ENCODE peak calls at places on chromosome 10, in five cellular contexts. Q, T, F, Y and R are unnamed samples.

GRCh38 chr10:121886997-121887622 is 40.7 kb downstream of the ATE1 start:
- DNase-seq in T (peak), F (peak), Y (peak), Q (peak), R (peak)

GRCh38 chr10:131857156-131858117 is 43.4 kb upstream of the PPP2R2D start:
- DNase-seq in Q (no peak), Y (no peak), T (no peak), F (no peak), R (no peak)

GRCh38 chr10:70773461-70773860 is 11.7 kb downstream of the TBATA start:
- DNase-seq in T (no peak), Y (no peak), Q (no peak), F (no peak), R (no peak)

GRCh38 chr10:69929575-69929974 is 123.1 kb upstream of the MACROH2A2 start:
- DNase-seq in F (no peak), T (no peak), Q (no peak), Y (no peak), R (no peak)

GRCh38 chr10:110003524-110003885 is 4.3 kb upstream of the ADD3 start:
- DNase-seq in Q (no peak), F (no peak), Y (no peak), T (no peak), R (no peak)

GRCh38 chr10:76717141-76717540 is 920.5 kb downstream of the KCNMA1 start:
- DNase-seq in Q (peak), F (no peak), Y (no peak), T (no peak), R (no peak)

GRCh38 chr10:77925795-77926565 is 575 bp downstream of the DLG5 start:
- DNase-seq in F (peak), Y (no peak), T (no peak), Q (no peak), R (peak)

GRCh38 chr10:101932182-101932581 is 88.6 kb upstream of the KCNIP2 start:
- DNase-seq in Q (no peak), Y (no peak), T (no peak), F (no peak), R (no peak)

GRCh38 chr10:114163062-114163861 is 10.7 kb downstream of the CCDC186 start:
- DNase-seq in T (no peak), F (no peak), Y (no peak), Q (no peak), R (no peak)

GRCh38 chr10:78367012-78367411 is 333.3 kb downstream of the RPS24 start:
- DNase-seq in Q (no peak), T (no peak), F (no peak), Y (no peak), R (no peak)

GRCh38 chr10:49759787-49760551 is 2.2 kb downstream of the OGDHL start:
- DNase-seq in T (peak), Y (no peak), Q (no peak), F (no peak), R (no peak)

GRCh38 chr10:6382081-6382480 is 179.3 kb downstream of the PFKFB3 start:
- DNase-seq in Y (no peak), F (no peak), T (no peak), Q (peak), R (no peak)

GRCh38 chr10:8033812-8034665 is 20.4 kb upstream of the GATA3 start:
- DNase-seq in F (peak), T (no peak), Y (no peak), Q (no peak), R (no peak)

GRCh38 chr10:91589015-91589655 is 43.7 kb downstream of the PPP1R3C start:
- DNase-seq in Q (peak), Y (no peak), T (no peak), F (no peak), R (no peak)

GRCh38 chr10:1574719-1575118 is 162.6 kb downstream of the ADARB2 start:
- DNase-seq in T (no peak), Y (no peak), Q (no peak), F (no peak), R (no peak)

GRCh38 chr10:1572519-1573333 is 164.6 kb downstream of the ADARB2 start:
- DNase-seq in Q (no peak), T (no peak), F (no peak), Y (no peak), R (no peak)

GRCh38 chr10:1573981-1574380 is 163.3 kb downstream of the ADARB2 start:
- DNase-seq in Y (no peak), Q (no peak), F (no peak), T (no peak), R (no peak)

GRCh38 chr10:1571587-1572237 is 165.6 kb downstream of the ADARB2 start:
- DNase-seq in Q (no peak), F (no peak), T (no peak), Y (no peak), R (no peak)

DNA sequence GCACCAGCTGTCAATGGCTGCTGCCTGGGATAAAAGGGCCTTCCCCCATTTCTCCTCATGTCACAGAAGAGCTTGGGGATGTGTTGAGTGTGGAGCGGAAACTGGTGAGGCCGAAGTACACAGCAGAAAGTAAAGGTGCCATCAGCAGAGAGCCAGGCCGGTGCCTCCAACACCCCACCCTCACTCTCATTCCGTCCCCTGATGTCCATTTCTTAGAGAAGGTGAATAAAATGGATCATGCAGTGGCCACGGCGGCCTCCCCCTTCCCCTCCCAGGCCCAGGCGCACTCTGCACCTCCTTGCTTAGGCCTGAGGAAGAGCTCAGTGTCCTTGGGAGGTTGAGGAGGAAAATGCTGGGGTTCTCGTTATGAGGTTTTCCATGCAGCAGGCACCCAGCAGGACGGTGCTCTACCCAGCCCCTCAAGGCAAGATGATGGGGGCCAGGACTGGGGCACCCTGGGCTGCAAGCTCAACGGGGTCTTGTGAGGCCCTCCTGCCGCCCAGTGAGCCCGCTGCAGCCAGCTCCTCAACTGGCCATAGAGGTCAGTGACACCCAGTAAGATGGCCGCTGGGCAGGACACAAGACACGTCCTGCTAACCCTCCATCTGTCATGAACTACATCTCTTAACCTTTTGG is 163.9 kb downstream of the ADARB2 start:
- DNase-seq in T (no peak), Q (no peak), F (no peak), Y (no peak), R (no peak)
- TF ChIP-seq MAFK in T (no peak), Q (no peak), F (no peak), Y (no peak), R (no peak)

GRCh38 chr10:82037076-82037475 is 162.1 kb downstream of the NRG3 start:
- DNase-seq in Y (no peak), F (no peak), Q (no peak), T (no peak), R (no peak)
- TF ChIP-seq MAFK in Y (no peak), F (no peak), Q (no peak), T (no peak), R (no peak)

GRCh38 chr10:21078410-21079329 is 181.6 kb upstream of the NEBL start:
- DNase-seq in Q (peak), T (peak), F (peak), Y (peak), R (peak)
- TF ChIP-seq MAFK in Q (no peak), T (no peak), F (no peak), Y (no peak), R (no peak)

DNA sequence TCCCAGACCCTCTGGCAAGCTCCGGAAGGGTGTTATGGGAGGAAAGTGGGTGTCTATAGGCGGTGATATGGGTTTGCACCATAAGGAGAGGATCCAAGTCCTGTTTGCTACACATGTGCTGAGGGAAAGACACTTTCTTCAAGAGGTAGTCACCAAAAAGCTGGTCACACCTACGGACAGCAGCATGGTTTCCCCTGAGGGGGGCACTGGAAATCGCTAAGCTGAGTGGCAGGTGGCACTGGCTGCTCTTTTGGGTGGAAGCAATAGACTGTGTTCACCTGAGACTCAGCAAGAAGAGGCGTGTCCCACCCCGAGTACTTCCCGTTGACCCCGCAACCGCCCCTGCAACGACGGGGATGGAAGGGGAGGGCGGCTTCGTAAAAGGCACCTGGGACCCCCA is 1.8 kb upstream of the FOXI2 start:
- DNase-seq in Q (no peak), Y (peak), T (no peak), F (peak), R (no peak)
- TF ChIP-seq MAFK in Q (no peak), Y (no peak), T (no peak), F (no peak), R (no peak)

DNA sequence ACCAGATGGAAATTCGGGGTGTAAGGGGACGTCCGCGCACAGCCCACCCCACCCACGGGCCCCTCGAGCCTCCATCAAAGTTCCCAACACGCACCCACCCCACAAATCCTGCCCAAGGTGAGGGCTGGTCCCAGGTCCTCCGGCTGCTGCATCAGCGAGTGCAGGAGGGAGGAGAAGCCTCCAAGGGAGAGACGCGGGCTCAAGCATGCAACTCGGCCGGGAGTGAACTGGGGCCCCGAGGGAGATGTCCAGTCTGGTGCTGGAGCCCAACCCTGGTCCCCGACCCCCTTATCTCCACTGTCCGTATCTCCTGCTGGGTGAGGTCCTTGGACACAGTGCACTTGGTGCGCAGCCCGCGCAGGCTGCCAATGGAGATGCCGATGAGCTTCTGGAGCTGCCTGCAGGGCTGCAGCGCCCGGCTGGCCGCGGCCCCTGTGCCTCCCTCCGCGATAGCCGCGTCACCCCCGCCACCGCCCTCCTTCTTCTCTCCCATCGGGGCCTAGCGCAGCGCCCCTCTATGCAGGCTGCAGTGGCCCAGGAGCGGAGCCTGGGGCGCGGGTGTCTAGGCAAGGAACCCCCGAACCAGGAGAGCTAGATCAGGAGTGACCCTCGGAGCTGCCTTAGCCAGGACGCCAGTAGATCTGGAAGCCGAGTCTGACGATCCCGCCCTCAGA is 489.2 kb downstream of the ZNF33B start:
- DNase-seq in Q (no peak), Y (no peak), F (no peak), T (no peak), R (no peak)
- TF ChIP-seq MAFK in Q (no peak), Y (no peak), F (no peak), T (no peak), R (no peak)

GRCh38 chr10:119316002-119316358 is 108.6 kb downstream of the GRK5 start:
- DNase-seq in Q (no peak), F (no peak), T (no peak), Y (no peak), R (no peak)
- TF ChIP-seq MAFK in Q (no peak), F (no peak), T (no peak), Y (no peak), R (no peak)

DNA sequence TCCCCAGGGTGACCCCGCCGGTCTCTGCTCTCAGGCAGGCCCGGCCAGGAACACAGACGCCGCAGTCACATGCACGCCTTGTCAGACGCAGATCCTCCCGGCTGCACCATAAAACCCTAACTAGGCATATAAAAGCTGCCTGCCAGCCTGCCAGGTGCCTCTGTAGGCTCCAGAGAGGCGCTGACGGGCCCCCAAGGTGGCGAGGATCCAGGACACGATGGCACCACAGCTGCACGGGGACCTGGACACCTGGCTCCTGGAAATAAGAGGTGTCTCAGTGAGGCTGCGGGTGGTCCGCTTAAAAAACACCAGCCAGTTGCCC is 21.9 kb upstream of the GDF10 start:
- DNase-seq in T (no peak), Y (no peak), Q (no peak), F (no peak), R (no peak)
- TF ChIP-seq MAFK in T (no peak), Y (no peak), Q (no peak), F (no peak), R (no peak)

GRCh38 chr10:125105155-125105554 is 55.2 kb downstream of the CTBP2 start:
- DNase-seq in Q (no peak), Y (no peak), T (no peak), F (no peak), R (no peak)
- TF ChIP-seq MAFK in Q (no peak), Y (no peak), T (no peak), F (no peak), R (no peak)

DNA sequence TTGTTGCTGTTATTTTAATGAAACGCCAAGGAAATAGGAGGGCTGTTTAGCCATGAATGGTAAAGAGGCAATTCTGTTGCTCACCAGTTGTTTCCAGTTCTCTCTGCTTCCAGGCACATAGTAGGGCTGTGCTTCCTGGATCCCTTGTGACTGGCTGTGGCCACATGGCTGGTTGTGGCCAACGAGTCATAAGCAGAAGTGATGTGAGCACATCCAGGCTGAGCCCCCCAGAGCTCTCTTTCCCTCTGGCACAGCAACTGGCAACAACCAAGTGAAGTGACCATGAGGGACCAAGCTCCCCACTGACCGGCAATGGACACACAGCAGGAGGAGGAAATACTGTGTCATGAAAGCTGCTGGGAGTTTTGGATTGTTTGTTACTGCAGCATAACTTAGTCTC is 10.3 kb downstream of the GRID1 start:
- DNase-seq in T (no peak), Q (no peak), F (no peak), Y (no peak), R (no peak)
- TF ChIP-seq MAFK in T (no peak), Q (no peak), F (no peak), Y (no peak), R (no peak)

DNA sequence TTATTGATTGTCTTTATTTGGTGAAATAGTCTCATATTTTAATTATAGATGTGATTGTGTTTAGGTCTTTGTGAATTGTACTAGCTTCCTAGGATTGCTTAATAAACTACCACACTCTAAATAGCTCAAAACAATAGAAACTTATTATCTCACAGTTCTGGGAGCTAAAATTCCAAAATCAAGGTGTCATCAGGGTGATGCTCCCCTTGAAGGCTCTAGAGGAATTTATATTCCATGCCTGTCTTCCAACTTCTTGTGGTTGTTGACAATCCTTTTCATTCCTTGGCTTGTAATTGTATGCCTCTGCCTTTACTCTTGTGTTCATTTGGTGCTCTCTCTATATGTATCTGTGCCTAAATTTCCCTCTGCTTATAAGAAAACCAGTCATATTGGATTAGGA is 155.3 kb upstream of the AKR1E2 start:
- DNase-seq in T (no peak), F (no peak), Y (no peak), Q (peak), R (no peak)
- TF ChIP-seq MAFK in T (no peak), F (no peak), Y (no peak), Q (no peak), R (no peak)